ENCODE peak calls at places on chromosomes 1 and 21, in seven cellular contexts. One of them, this sample, is unnamed.

GRCh38 chr1:28104866-28105467 is 16.6 kb upstream of the EYA3 start:
- DNase-seq in OCI-LY7: no peak
- DNase-seq in glutamatergic neuron: peak
- DNase-seq in fibroblast of the conjunctiva: no peak
- DNase-seq in aorta: no peak
- DNase-seq in posterior cingulate gyrus: peak
- DNase-seq in body of pancreas: peak
- DNase-seq in this sample: no peak

GRCh38 chr1:234919061-234919755 is 209.4 kb downstream of the TOMM20 start:
- DNase-seq in OCI-LY7: no peak
- DNase-seq in body of pancreas: peak
- DNase-seq in aorta: peak
- DNase-seq in glutamatergic neuron: no peak
- DNase-seq in posterior cingulate gyrus: no peak
- DNase-seq in fibroblast of the conjunctiva: no peak
- DNase-seq in this sample: peak

GRCh38 chr1:71399594-71399993 is 318.8 kb upstream of the ZRANB2 start:
- DNase-seq in OCI-LY7: no peak
- DNase-seq in fibroblast of the conjunctiva: no peak
- DNase-seq in posterior cingulate gyrus: no peak
- DNase-seq in body of pancreas: no peak
- DNase-seq in glutamatergic neuron: no peak
- DNase-seq in aorta: no peak
- DNase-seq in this sample: no peak

GRCh38 chr1:182237329-182237728 is 154.3 kb downstream of the GLUL start:
- DNase-seq in body of pancreas: no peak
- DNase-seq in fibroblast of the conjunctiva: no peak
- DNase-seq in OCI-LY7: no peak
- DNase-seq in posterior cingulate gyrus: no peak
- DNase-seq in glutamatergic neuron: no peak
- DNase-seq in aorta: no peak
- DNase-seq in this sample: no peak

GRCh38 chr1:94039514-94039870 is 81.5 kb downstream of the ABCA4 start:
- DNase-seq in body of pancreas: peak
- DNase-seq in glutamatergic neuron: peak
- DNase-seq in OCI-LY7: peak
- DNase-seq in posterior cingulate gyrus: peak
- DNase-seq in fibroblast of the conjunctiva: peak
- DNase-seq in aorta: peak
- DNase-seq in this sample: peak

GRCh38 chr1:205936846-205937707 is 6.2 kb downstream of the SLC26A9 start:
- DNase-seq in glutamatergic neuron: no peak
- DNase-seq in body of pancreas: peak
- DNase-seq in aorta: no peak
- DNase-seq in posterior cingulate gyrus: no peak
- DNase-seq in fibroblast of the conjunctiva: no peak
- DNase-seq in OCI-LY7: no peak
- DNase-seq in this sample: no peak

GRCh38 chr1:37147906-37148305 is 113.6 kb upstream of the GRIK3 start:
- DNase-seq in glutamatergic neuron: no peak
- DNase-seq in body of pancreas: no peak
- DNase-seq in posterior cingulate gyrus: no peak
- DNase-seq in OCI-LY7: no peak
- DNase-seq in aorta: no peak
- DNase-seq in fibroblast of the conjunctiva: no peak
- DNase-seq in this sample: no peak

GRCh38 chr1:192702212-192702993 is 66.5 kb downstream of the RGS13 start:
- DNase-seq in OCI-LY7: no peak
- DNase-seq in posterior cingulate gyrus: no peak
- DNase-seq in glutamatergic neuron: no peak
- DNase-seq in aorta: no peak
- DNase-seq in fibroblast of the conjunctiva: peak
- DNase-seq in body of pancreas: no peak
- DNase-seq in this sample: no peak

GRCh38 chr1:181969902-181970301 is 91.6 kb downstream of the ZNF648 start:
- DNase-seq in posterior cingulate gyrus: no peak
- DNase-seq in body of pancreas: no peak
- DNase-seq in fibroblast of the conjunctiva: no peak
- DNase-seq in OCI-LY7: no peak
- DNase-seq in aorta: no peak
- DNase-seq in glutamatergic neuron: no peak
- DNase-seq in this sample: no peak

GRCh38 chr1:244214009-244214967 is 163.2 kb downstream of the ZBTB18 start:
- DNase-seq in glutamatergic neuron: peak
- DNase-seq in body of pancreas: peak
- DNase-seq in aorta: no peak
- DNase-seq in OCI-LY7: no peak
- DNase-seq in fibroblast of the conjunctiva: peak
- DNase-seq in posterior cingulate gyrus: no peak
- DNase-seq in this sample: no peak

GRCh38 chr1:60745444-60745843 is 336.9 kb upstream of the NFIA start:
- DNase-seq in fibroblast of the conjunctiva: no peak
- DNase-seq in glutamatergic neuron: no peak
- DNase-seq in body of pancreas: no peak
- DNase-seq in aorta: no peak
- DNase-seq in posterior cingulate gyrus: no peak
- DNase-seq in OCI-LY7: no peak
- DNase-seq in this sample: no peak

GRCh38 chr1:237032029-237032428 is 10.0 kb upstream of the RYR2 start:
- DNase-seq in OCI-LY7: no peak
- DNase-seq in body of pancreas: no peak
- DNase-seq in fibroblast of the conjunctiva: no peak
- DNase-seq in posterior cingulate gyrus: no peak
- DNase-seq in glutamatergic neuron: no peak
- DNase-seq in aorta: no peak
- DNase-seq in this sample: no peak

GRCh38 chr1:9652379-9653194 is 1.1 kb downstream of the PIK3CD start:
- DNase-seq in posterior cingulate gyrus: no peak
- DNase-seq in glutamatergic neuron: no peak
- DNase-seq in body of pancreas: no peak
- DNase-seq in fibroblast of the conjunctiva: no peak
- DNase-seq in aorta: no peak
- DNase-seq in OCI-LY7: peak
- DNase-seq in this sample: peak

GRCh38 chr1:19439464-19440171 is 45.7 kb downstream of the CAPZB start:
- DNase-seq in aorta: no peak
- DNase-seq in fibroblast of the conjunctiva: no peak
- DNase-seq in posterior cingulate gyrus: peak
- DNase-seq in body of pancreas: no peak
- DNase-seq in glutamatergic neuron: no peak
- DNase-seq in OCI-LY7: peak
- DNase-seq in this sample: peak

GRCh38 chr1:208161656-208162375 is 82.4 kb downstream of the PLXNA2 start:
- DNase-seq in fibroblast of the conjunctiva: no peak
- DNase-seq in glutamatergic neuron: no peak
- DNase-seq in aorta: no peak
- DNase-seq in body of pancreas: no peak
- DNase-seq in posterior cingulate gyrus: no peak
- DNase-seq in OCI-LY7: no peak
- DNase-seq in this sample: no peak

GRCh38 chr1:63662056-63662836 is 69.0 kb downstream of the PGM1 start:
- DNase-seq in body of pancreas: peak
- DNase-seq in fibroblast of the conjunctiva: peak
- DNase-seq in glutamatergic neuron: no peak
- DNase-seq in aorta: peak
- DNase-seq in OCI-LY7: no peak
- DNase-seq in posterior cingulate gyrus: no peak
- DNase-seq in this sample: peak

GRCh38 chr1:157073944-157074685 is 25.5 kb downstream of the ETV3L start:
- DNase-seq in glutamatergic neuron: peak
- DNase-seq in posterior cingulate gyrus: peak
- DNase-seq in body of pancreas: peak
- DNase-seq in OCI-LY7: peak
- DNase-seq in fibroblast of the conjunctiva: peak
- DNase-seq in aorta: peak
- DNase-seq in this sample: peak

GRCh38 chr1:247266053-247266452 is 10.2 kb downstream of the VN1R5 start:
- DNase-seq in body of pancreas: no peak
- DNase-seq in aorta: no peak
- DNase-seq in glutamatergic neuron: no peak
- DNase-seq in posterior cingulate gyrus: no peak
- DNase-seq in OCI-LY7: no peak
- DNase-seq in fibroblast of the conjunctiva: no peak
- DNase-seq in this sample: no peak

GRCh38 chr1:214331827-214332423 is 51.0 kb downstream of the SMYD2 start:
- DNase-seq in glutamatergic neuron: peak
- DNase-seq in aorta: no peak
- DNase-seq in body of pancreas: peak
- DNase-seq in OCI-LY7: peak
- DNase-seq in fibroblast of the conjunctiva: peak
- DNase-seq in posterior cingulate gyrus: no peak
- DNase-seq in this sample: no peak

GRCh38 chr1:117467336-117467735 is 100.1 kb downstream of the MAN1A2 start:
- DNase-seq in body of pancreas: no peak
- DNase-seq in OCI-LY7: no peak
- DNase-seq in posterior cingulate gyrus: no peak
- DNase-seq in glutamatergic neuron: no peak
- DNase-seq in fibroblast of the conjunctiva: no peak
- DNase-seq in aorta: no peak
- DNase-seq in this sample: no peak

GRCh38 chr1:161710562-161710961 is 3.5 kb downstream of the FCRLA start:
- DNase-seq in aorta: no peak
- DNase-seq in posterior cingulate gyrus: no peak
- DNase-seq in body of pancreas: no peak
- DNase-seq in OCI-LY7: peak
- DNase-seq in fibroblast of the conjunctiva: no peak
- DNase-seq in glutamatergic neuron: no peak
- DNase-seq in this sample: no peak

GRCh38 chr21:41345934-41346685 is 15.7 kb upstream of the MX2 start:
- DNase-seq in OCI-LY7: no peak
- DNase-seq in aorta: no peak
- DNase-seq in glutamatergic neuron: no peak
- DNase-seq in posterior cingulate gyrus: no peak
- DNase-seq in body of pancreas: peak
- DNase-seq in fibroblast of the conjunctiva: no peak
- DNase-seq in this sample: no peak

GRCh38 chr1:17588048-17588781 is 48.7 kb downstream of the ARHGEF10L start:
- DNase-seq in posterior cingulate gyrus: no peak
- DNase-seq in OCI-LY7: no peak
- DNase-seq in fibroblast of the conjunctiva: no peak
- DNase-seq in aorta: peak
- DNase-seq in body of pancreas: peak
- DNase-seq in glutamatergic neuron: peak
- DNase-seq in this sample: no peak

GRCh38 chr21:35882791-35883240 is 177.5 kb downstream of the SETD4 start:
- DNase-seq in glutamatergic neuron: no peak
- DNase-seq in body of pancreas: peak
- DNase-seq in fibroblast of the conjunctiva: no peak
- DNase-seq in aorta: no peak
- DNase-seq in posterior cingulate gyrus: no peak
- DNase-seq in OCI-LY7: no peak
- DNase-seq in this sample: no peak

GRCh38 chr1:221829327-221830011 is 87.6 kb upstream of the DUSP10 start:
- DNase-seq in OCI-LY7: no peak
- DNase-seq in aorta: no peak
- DNase-seq in body of pancreas: no peak
- DNase-seq in posterior cingulate gyrus: no peak
- DNase-seq in fibroblast of the conjunctiva: peak
- DNase-seq in glutamatergic neuron: no peak
- DNase-seq in this sample: no peak

This sample was measured in posterior vena cava.